ENCODE peak calls at places on chromosomes 1 and 21, in nine cellular contexts. N is GM23248, M is hepatocyte, B is GM23338, F is OCI-LY7, V is neural progenitor cell, L is SK-N-SH, S is PC-3, D is MM.1S. Y is an unnamed sample.

GRCh38 chr1:7680791-7681165 is 90.3 kb upstream of the VAMP3 start:
- DNase-seq in V (peak), S (no peak), B (peak), D (no peak), M (peak), F (no peak), L (peak), N (no peak), Y (no peak)

GRCh38 chr1:46772571-46772970 is 26.3 kb upstream of the CYP4B1 start:
- DNase-seq in M (no peak), D (no peak), S (no peak), B (no peak), N (no peak), F (no peak), V (no peak), L (no peak), Y (no peak)

GRCh38 chr1:38000529-38001453 is 4.5 kb downstream of the FHL3 start:
- DNase-seq in M (peak), N (peak), F (no peak), V (peak), B (peak), D (no peak), S (peak), L (peak), Y (no peak)

GRCh38 chr1:115428676-115429075 is 90.6 kb upstream of the NGF start:
- DNase-seq in B (no peak), M (no peak), V (no peak), D (no peak), S (peak), F (no peak), N (peak), L (no peak), Y (no peak)

GRCh38 chr1:204288061-204288588 is 71.6 kb downstream of the PLEKHA6 start:
- DNase-seq in F (no peak), V (no peak), B (peak), M (peak), S (peak), D (no peak), N (peak), L (peak), Y (peak)

GRCh38 chr1:94843846-94844245 is 23.7 kb downstream of the SLC44A3 start:
- DNase-seq in S (no peak), D (no peak), L (no peak), V (no peak), N (no peak), B (no peak), M (no peak), F (no peak), Y (no peak)

GRCh38 chr1:172929006-172929405 is 121.7 kb downstream of the TNFSF18 start:
- DNase-seq in D (no peak), L (no peak), S (peak), F (no peak), M (no peak), B (no peak), V (no peak), N (peak), Y (no peak)

GRCh38 chr21:38766987-38767722 is 38.6 kb upstream of the ETS2 start:
- DNase-seq in D (peak), V (no peak), L (no peak), F (peak), B (no peak), S (no peak), M (no peak), N (no peak), Y (no peak)

GRCh38 chr1:46447499-46448108 is 42.0 kb upstream of the DMBX1 start:
- DNase-seq in N (no peak), L (no peak), S (no peak), B (peak), F (no peak), D (no peak), V (no peak), M (no peak), Y (no peak)

GRCh38 chr1:112271270-112271669 is 124.7 kb upstream of the CTTNBP2NL start:
- DNase-seq in L (no peak), M (no peak), B (no peak), S (no peak), N (no peak), V (no peak), F (no peak), D (no peak), Y (no peak)

GRCh38 chr1:16018749-16019515 is 1.1 kb upstream of the HSPB7 start:
- DNase-seq in V (no peak), B (no peak), L (peak), D (no peak), M (no peak), F (no peak), N (peak), S (no peak), Y (no peak)

GRCh38 chr1:158037876-158038359 is 44.5 kb downstream of the KIRREL1 start:
- DNase-seq in M (no peak), N (peak), D (no peak), L (no peak), B (no peak), F (no peak), V (no peak), S (peak), Y (no peak)

DNA sequence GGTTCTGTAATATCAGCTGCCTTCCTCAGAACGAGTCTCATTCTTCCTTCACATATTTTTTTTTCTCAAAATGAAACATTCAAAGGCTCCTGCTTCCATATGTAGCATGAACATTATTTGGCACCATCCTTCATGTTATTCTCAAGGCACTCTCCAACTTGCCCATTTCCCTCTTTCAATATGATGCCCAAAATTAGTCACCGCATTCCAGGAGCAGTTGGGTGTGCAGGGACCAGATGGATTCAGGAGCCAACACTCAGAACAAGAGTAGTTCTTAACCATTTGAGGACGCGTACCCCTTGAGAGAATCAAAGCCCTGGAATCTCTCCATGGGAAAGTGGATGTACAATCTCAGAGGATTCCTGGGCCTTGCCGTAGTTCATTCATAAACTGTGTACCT is 50.3 kb downstream of the KCNK1 start:
- DNase-seq in V (no peak), F (no peak), D (no peak), S (no peak), B (no peak), L (no peak), N (no peak), M (no peak), Y (no peak)
- TF ChIP-seq EZH2phosphoT487 in V (no peak), F (no peak), D (no peak), S (no peak), B (no peak), L (no peak), N (no peak), M (no peak), Y (no peak)

DNA sequence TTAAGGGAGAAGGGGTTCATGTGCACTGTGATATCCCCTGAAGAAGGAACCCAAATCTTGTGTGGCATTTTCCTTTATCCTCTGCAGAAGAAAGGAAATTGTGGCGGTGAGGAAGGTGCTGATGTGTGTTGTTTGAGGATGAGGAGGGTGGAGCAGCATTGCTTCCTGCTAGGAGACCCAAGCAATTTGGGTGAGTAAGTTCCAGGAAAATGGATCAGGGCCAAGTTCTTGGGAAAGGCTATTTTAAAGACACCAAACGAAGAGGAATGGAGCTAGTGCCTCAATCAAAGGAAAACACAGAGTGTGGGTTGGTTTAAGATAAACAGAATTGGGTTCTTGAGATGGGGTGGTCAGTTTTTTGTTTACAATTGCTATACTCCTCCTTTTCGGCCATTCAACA is 86.7 kb upstream of the MARK1 start:
- DNase-seq in F (no peak), S (peak), V (no peak), M (no peak), N (no peak), D (no peak), B (no peak), L (no peak), Y (no peak)
- TF ChIP-seq EZH2phosphoT487 in F (no peak), S (no peak), V (no peak), M (no peak), N (no peak), D (no peak), B (no peak), L (no peak), Y (no peak)

GRCh38 chr1:14366361-14367018 is 232.0 kb upstream of the KAZN start:
- DNase-seq in L (peak), M (peak), D (no peak), V (peak), N (peak), S (no peak), F (no peak), B (peak), Y (no peak)

GRCh38 chr1:14363707-14364413 is 234.6 kb upstream of the KAZN start:
- DNase-seq in L (no peak), S (peak), F (peak), N (peak), B (peak), M (no peak), V (no peak), D (no peak), Y (no peak)

GRCh38 chr1:14369526-14370213 is 228.8 kb upstream of the KAZN start:
- DNase-seq in N (peak), S (no peak), L (no peak), D (peak), B (peak), V (no peak), F (peak), M (no peak), Y (no peak)

GRCh38 chr1:14365226-14365994 is 233.1 kb upstream of the KAZN start:
- DNase-seq in B (no peak), N (no peak), L (peak), V (no peak), D (no peak), M (no peak), S (no peak), F (no peak), Y (no peak)

GRCh38 chr1:14367444-14367843 is 231.0 kb upstream of the KAZN start:
- DNase-seq in V (peak), D (no peak), B (no peak), L (no peak), N (no peak), M (no peak), S (no peak), F (no peak), Y (no peak)
- TF ChIP-seq EZH2phosphoT487 in V (no peak), D (no peak), B (no peak), L (no peak), N (no peak), M (no peak), S (no peak), F (no peak), Y (no peak)

GRCh38 chr1:241706257-241706656 is 54.2 kb downstream of the WDR64 start:
- DNase-seq in V (no peak), F (no peak), D (no peak), B (no peak), S (peak), N (peak), M (peak), L (no peak), Y (no peak)
- TF ChIP-seq EZH2phosphoT487 in V (no peak), F (no peak), D (no peak), B (no peak), S (no peak), N (no peak), M (no peak), L (no peak), Y (no peak)

DNA sequence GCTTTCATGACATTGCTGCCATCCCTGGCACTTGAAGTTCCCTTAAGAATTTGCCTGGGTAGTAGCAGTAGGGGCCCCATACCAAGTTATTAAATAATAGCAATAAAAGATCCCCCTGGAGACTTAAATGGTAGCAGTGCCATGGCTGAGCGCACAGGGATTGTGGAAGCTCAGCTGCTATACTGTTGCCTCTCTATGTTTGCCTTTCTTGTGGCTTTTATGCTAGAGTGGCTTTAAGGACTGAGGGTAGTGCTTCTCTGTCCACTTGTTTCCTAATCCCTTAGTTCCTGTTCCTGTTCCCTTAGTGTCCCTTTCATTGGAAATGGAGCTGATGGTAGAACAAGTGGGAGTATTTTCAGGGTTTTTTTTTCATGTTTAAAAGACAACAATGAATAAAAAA is 42.1 kb downstream of the NCF2 start:
- DNase-seq in V (peak), D (no peak), M (no peak), S (no peak), N (no peak), B (no peak), F (peak), L (no peak), Y (no peak)
- TF ChIP-seq EZH2phosphoT487 in V (no peak), D (no peak), M (no peak), S (no peak), N (no peak), B (no peak), F (no peak), L (no peak), Y (no peak)

DNA sequence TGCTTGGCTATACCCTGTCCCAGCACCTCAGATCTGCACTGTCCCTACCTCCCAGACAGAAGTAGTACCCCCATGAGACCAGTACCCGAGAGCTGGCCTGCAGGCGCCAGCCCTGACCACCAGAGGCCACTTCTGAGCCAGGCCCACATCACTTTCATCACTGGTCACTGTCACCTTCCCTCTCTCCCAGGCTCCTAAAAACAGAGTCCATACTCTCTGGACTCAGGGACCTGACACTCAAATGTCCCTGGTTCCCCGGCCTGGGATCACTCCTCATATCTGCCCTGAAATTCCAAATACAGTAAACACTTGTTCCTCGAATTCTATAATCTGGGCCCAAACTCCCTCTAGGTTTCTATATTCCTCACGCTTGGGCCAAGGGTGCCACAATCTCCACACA is 18.7 kb downstream of the TMEM53 start:
- DNase-seq in L (peak), S (peak), M (no peak), V (peak), F (peak), D (no peak), N (peak), B (peak), Y (no peak)
- TF ChIP-seq EZH2phosphoT487 in L (no peak), S (no peak), M (no peak), V (no peak), F (no peak), D (no peak), N (no peak), B (no peak), Y (no peak)

DNA sequence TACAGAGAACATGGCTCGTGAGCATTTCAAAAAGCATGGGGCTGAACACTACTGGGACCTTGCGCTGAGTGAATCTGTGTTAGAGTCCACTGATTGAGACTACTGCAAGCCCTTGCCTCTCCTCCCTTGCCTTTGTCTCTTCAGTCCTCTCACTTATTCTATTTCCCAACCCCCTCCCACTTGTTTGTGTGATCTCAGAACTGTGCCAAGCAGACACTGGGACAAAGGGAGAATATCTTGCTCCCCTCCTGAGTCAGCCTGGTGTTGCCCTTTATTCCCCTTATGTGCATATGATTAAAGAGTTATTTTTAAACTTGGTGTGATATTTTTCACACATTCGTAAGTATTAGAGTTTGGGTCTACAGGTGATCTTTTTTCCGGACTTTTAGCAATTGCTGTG is 11.1 kb upstream of the RPRD2 start:
- DNase-seq in V (no peak), B (no peak), F (no peak), D (no peak), L (no peak), S (no peak), M (no peak), N (no peak), Y (no peak)
- TF ChIP-seq EZH2phosphoT487 in V (no peak), B (no peak), F (no peak), D (no peak), L (no peak), S (no peak), M (no peak), N (no peak), Y (no peak)